ENCODE peak calls at places on chromosomes 2 and 18, in six cellular contexts. O is IMR-90, N is trophoblast cell, S is mesenchymal stem cell, M is H9, P is H1. U is an unnamed sample.

GRCh38 chr2:66242099-66242498 is 192.8 kb upstream of the MEIS1 start:
- DNase-seq in S (no peak), N (no peak), M (no peak), O (no peak), P (no peak), U (no peak)

GRCh38 chr2:218745559-218746469 is 35.2 kb downstream of the TTLL4 start:
- DNase-seq in P (no peak), O (peak), S (no peak), N (no peak), M (no peak), U (no peak)

GRCh38 chr2:231394201-231395141 is 1.0 kb upstream of the B3GNT7 start:
- DNase-seq in S (no peak), M (peak), O (no peak), P (peak), N (peak), U (no peak)

GRCh38 chr2:118693287-118693822 is 154.1 kb downstream of the EN1 start:
- DNase-seq in M (no peak), S (no peak), N (no peak), O (no peak), P (no peak), U (no peak)

GRCh38 chr2:203691149-203691548 is 15.3 kb upstream of the CD28 start:
- DNase-seq in M (no peak), O (no peak), P (no peak), S (no peak), N (no peak), U (no peak)

GRCh38 chr2:70938580-70938938 is 2.9 kb downstream of the ATP6V1B1 start:
- DNase-seq in O (no peak), M (no peak), S (no peak), P (no peak), N (no peak), U (no peak)

GRCh38 chr2:187982668-187983067 is 309.0 kb upstream of the GULP1 start:
- DNase-seq in M (no peak), S (peak), N (no peak), O (peak), P (no peak), U (no peak)

GRCh38 chr2:118803012-118803411 is 44.4 kb downstream of the EN1 start:
- DNase-seq in S (no peak), M (no peak), N (no peak), O (no peak), P (no peak), U (no peak)

GRCh38 chr2:223093436-223093839 is 41.4 kb downstream of the KCNE4 start:
- DNase-seq in S (peak), O (peak), M (no peak), N (peak), P (no peak), U (no peak)

GRCh38 chr18:24659837-24660720 is 199.6 kb downstream of the HRH4 start:
- DNase-seq in P (no peak), N (no peak), M (no peak), O (peak), S (no peak), U (no peak)

GRCh38 chr18:63162271-63163014 is 157.1 kb downstream of the BCL2 start:
- DNase-seq in O (peak), P (no peak), N (no peak), M (no peak), S (peak), U (no peak)

GRCh38 chr2:174544156-174544555 is 53.4 kb downstream of the WIPF1 start:
- DNase-seq in O (no peak), N (no peak), P (no peak), M (no peak), S (no peak), U (no peak)

GRCh38 chr2:85326946-85327756 is 638 bp downstream of the TGOLN2 start:
- DNase-seq in N (no peak), O (peak), M (peak), S (peak), P (no peak), U (peak)

GRCh38 chr2:195307751-195308150 is 349.3 kb upstream of the SLC39A10 start:
- DNase-seq in N (no peak), M (peak), S (no peak), P (no peak), O (no peak), U (no peak)

GRCh38 chr2:120675460-120676130 is 60.1 kb upstream of the GLI2 start:
- DNase-seq in N (peak), S (peak), P (peak), M (peak), O (peak), U (no peak)

DNA sequence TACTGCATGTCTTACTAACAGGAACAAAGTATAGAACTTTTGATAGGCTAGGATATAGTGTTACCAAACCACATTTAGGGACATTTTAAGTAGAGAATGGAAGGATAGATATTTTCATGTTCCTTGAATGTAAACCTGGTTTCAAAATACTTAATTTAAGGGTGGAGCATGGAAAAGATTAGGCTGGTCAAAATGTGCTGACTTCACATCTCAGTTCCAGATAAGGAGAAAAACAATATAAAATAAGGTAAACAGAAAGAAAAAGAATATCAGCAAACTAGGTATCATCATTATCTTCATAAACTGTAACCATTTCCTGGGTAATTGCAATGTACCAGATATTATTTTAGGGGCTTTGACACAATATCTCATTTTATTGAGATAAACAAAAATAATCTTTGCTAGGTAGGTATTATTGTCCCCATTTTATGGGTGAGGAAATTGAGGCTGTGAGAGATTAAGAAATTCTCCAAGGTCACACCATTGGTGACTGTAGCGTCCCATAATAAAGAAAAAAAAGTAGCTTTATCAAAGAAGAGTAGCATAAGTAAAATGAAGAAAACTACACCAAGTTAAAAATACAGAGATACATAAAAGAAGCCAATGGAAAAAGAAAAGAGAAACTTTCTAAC is 3.6 kb downstream of the PDE11A start:
- DNase-seq in P (no peak), S (no peak), N (no peak), M (no peak), O (no peak), U (no peak)
- H2BK120ac ChIP-seq in P (no peak), S (no peak), N (no peak), M (no peak), O (no peak), U (no peak)

DNA sequence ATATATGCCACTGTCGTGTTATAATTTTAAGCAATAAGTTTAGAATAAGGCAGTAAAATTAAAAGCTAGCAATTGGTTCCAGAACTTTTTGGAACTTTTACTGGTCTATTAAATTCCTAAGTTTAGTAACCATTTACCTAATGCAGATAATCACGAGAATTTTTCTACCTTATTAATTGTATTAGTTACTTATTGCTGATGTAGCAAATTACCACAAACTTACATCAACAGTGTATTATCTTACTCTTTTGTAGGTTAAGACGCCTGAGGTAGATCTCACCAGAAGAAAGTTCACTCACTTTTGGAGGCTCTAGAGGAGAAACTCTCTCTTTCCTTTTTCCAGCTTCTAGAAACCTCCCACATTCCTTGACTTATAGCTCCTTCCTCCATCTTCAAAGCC is 14.0 kb upstream of the UBE2E3 start:
- DNase-seq in M (no peak), S (no peak), N (no peak), O (no peak), P (no peak), U (no peak)
- H3K14ac ChIP-seq in M (no peak), S (no peak), N (no peak), O (no peak), P (no peak), U (no peak)

DNA sequence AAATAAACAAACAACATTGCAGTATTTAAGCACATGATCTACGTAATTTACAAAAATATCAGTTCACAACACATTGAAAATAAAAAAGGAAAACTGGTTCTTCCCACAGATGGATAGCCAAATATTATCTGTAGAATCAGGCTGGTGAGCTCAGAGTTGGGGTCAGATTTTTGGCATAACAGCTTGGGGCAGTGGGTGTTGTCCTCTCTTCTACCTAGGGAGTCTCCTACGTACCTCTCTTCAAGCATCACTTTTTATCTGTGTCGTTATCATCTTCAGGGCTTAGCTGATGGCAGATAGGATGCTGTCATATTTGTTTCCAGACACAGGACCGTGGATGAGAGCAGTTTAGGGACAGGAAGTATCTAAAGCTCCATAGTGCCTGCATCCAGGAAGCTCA is 46.2 kb downstream of the EMILIN2 start:
- DNase-seq in N (peak), P (no peak), O (no peak), S (no peak), M (no peak), U (no peak)
- H2BK120ac ChIP-seq in N (no peak), P (no peak), O (no peak), S (no peak), M (no peak), U (no peak)

DNA sequence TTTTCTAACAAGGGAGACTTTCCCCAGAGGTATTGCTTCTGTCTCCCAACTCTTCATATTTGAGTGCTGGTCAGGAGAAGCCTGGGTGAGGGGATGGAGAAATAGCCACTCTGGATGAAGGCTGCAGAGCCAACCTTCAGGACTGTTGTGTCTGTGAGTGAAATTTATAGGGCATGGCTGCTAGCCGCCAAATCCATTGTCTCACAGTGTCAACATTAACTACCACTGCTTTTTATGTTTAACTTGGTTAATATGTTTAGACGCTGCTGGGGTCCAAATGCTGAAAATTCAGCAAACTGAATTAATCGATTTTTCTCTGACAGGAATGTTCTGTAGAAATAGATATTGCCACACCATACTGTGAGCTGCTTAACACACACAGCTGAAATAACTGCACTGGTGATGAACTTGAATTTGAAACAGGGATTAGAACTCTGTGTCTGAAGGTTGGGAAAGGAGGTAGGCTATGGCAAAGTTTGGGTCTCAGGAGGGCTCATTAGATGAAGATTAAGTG is 281.0 kb downstream of the DCC start:
- DNase-seq in P (no peak), S (no peak), M (no peak), O (no peak), N (no peak), U (no peak)
- H3K14ac ChIP-seq in P (no peak), S (no peak), M (no peak), O (no peak), N (no peak), U (no peak)

DNA sequence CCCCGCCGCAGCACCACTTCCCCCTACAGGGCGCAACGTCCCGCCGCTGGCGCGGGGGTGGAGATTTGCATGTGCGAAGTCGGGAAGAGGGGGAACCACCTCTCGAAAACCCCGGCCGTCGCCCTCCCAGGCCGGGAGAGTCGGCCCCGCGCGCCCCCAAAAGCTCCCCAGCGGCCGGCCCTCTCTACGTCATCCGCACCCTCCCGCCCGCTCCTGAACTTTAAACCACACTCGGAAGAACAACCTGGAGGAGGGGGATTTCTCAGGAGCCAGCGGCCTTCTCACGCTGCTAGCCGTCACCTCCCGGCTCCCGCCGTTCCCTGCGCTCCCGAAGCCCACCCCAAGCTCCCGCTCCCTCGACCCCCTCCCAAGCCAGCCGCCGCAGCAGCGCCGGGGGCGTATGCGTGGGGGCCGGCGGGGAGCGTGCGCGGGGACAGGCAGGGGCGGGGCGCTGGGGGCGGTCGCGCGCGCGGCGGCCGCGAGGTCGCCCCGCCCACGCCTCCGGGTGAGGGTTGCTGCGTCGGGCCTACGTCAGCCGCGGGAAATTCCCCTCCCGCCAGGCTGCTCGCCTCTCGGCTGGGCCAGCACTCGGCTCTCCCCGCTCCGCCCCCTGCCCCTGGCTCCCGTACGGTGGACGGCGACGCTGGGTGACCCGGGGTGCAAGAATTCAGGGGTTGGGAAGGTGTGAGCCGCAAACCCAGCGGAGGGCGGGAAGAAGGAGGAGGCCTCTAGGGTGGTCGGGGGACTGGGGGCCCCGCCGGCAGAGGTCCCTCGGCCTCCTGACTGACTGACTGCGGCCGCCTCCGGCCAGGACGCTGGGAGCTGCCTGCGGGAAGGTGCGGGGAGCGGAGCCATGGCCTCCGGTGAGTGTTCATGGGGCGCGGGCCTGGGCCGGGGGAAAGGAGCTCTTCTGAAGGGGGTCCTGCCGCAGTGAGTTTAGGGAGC is at the start of gene REL:
- DNase-seq in P (peak), O (peak), N (peak), M (peak), S (peak), U (peak)
- H2BK120ac ChIP-seq in P (no peak), O (peak), N (peak), M (no peak), S (peak), U (no peak)

GRCh38 chr2:13546131-13546530 is 829.4 kb downstream of the TRIB2 start:
- DNase-seq in S (no peak), P (no peak), M (no peak), O (no peak), N (no peak), U (no peak)

GRCh38 chr2:13542642-13543041 is 825.9 kb downstream of the TRIB2 start:
- DNase-seq in O (no peak), N (no peak), S (no peak), P (no peak), M (no peak), U (no peak)

GRCh38 chr2:13543550-13543949 is 826.8 kb downstream of the TRIB2 start:
- DNase-seq in P (no peak), N (no peak), S (no peak), O (no peak), M (no peak), U (no peak)

GRCh38 chr2:13545320-13545719 is 828.6 kb downstream of the TRIB2 start:
- DNase-seq in P (no peak), O (no peak), N (peak), M (no peak), S (no peak), U (no peak)

GRCh38 chr2:13542061-13542460 is 825.3 kb downstream of the TRIB2 start:
- DNase-seq in S (no peak), N (no peak), P (no peak), M (no peak), O (no peak), U (no peak)
- H3K14ac ChIP-seq in S (no peak), N (no peak), P (no peak), M (no peak), O (no peak), U (no peak)

GRCh38 chr2:106280653-106281202 is 86.6 kb upstream of the UXS1 start:
- DNase-seq in O (no peak), M (no peak), P (no peak), S (no peak), N (no peak), U (no peak)
- H2BK120ac ChIP-seq in O (no peak), M (no peak), P (no peak), S (no peak), N (no peak), U (no peak)

DNA sequence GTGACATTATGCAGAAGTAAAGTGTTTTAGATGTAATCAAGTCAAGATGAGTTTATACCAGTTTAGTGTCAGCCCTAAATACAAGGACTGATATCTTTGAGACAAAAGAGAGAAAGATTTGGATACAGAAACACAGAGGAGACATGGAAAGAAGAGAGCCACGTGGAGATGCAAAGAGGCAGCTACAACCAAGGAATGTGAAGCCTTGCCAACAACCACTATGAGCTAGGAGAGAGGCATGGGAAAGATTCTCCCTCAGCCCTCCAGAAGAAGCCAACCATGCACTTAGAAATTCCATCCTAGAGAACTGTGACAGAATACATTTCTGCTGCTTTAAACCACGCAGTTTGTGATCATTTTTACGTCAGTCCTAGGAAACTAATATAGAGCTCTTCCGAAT is 217.2 kb downstream of the DOK6 start:
- DNase-seq in M (no peak), O (peak), S (peak), N (no peak), P (no peak), U (no peak)
- H3K14ac ChIP-seq in M (no peak), O (no peak), S (no peak), N (no peak), P (no peak), U (no peak)